ENCODE peak calls at places on chromosome 22, in seven cellular contexts. One of them, this sample, is unnamed.

GRCh38 chr22:34427841-34428240 is 507.6 kb upstream of the LARGE1 start:
- DNase-seq in H1: no peak
- DNase-seq in HepG2: no peak
- DNase-seq in GM12878: no peak
- DNase-seq in K562: no peak
- DNase-seq in HCT116: no peak
- DNase-seq in SK-N-SH: no peak
- DNase-seq in this sample: no peak

GRCh38 chr22:37496651-37497599 is 10.7 kb upstream of the MFNG start:
- DNase-seq in K562: no peak
- DNase-seq in HCT116: no peak
- DNase-seq in SK-N-SH: peak
- DNase-seq in HepG2: no peak
- DNase-seq in GM12878: no peak
- DNase-seq in H1: no peak
- DNase-seq in this sample: peak

GRCh38 chr22:37370306-37370979 is 56.8 kb downstream of the ELFN2 start:
- DNase-seq in SK-N-SH: no peak
- DNase-seq in HCT116: no peak
- DNase-seq in GM12878: no peak
- DNase-seq in K562: no peak
- DNase-seq in H1: no peak
- DNase-seq in HepG2: no peak
- DNase-seq in this sample: no peak

GRCh38 chr22:24585461-24585860 is 7.4 kb downstream of the LRRC75B start:
- DNase-seq in HepG2: no peak
- DNase-seq in H1: no peak
- DNase-seq in K562: no peak
- DNase-seq in SK-N-SH: no peak
- DNase-seq in HCT116: no peak
- DNase-seq in GM12878: no peak
- DNase-seq in this sample: no peak

GRCh38 chr22:30250713-30251267 is 4.2 kb upstream of the LIF start:
- DNase-seq in K562: no peak
- DNase-seq in GM12878: no peak
- DNase-seq in SK-N-SH: peak
- DNase-seq in HCT116: no peak
- DNase-seq in HepG2: no peak
- DNase-seq in H1: no peak
- DNase-seq in this sample: no peak

GRCh38 chr22:30423296-30423958 is 2.1 kb upstream of the MTFP1 start:
- DNase-seq in SK-N-SH: no peak
- DNase-seq in HepG2: no peak
- DNase-seq in H1: no peak
- DNase-seq in GM12878: no peak
- DNase-seq in HCT116: no peak
- DNase-seq in K562: peak
- DNase-seq in this sample: no peak

GRCh38 chr22:18947905-18948304 is 11.8 kb upstream of the PRODH start:
- DNase-seq in SK-N-SH: no peak
- DNase-seq in K562: no peak
- DNase-seq in HepG2: no peak
- DNase-seq in HCT116: no peak
- DNase-seq in GM12878: no peak
- DNase-seq in H1: no peak
- DNase-seq in this sample: no peak

GRCh38 chr22:46057206-46057605 is 80.2 kb upstream of the WNT7B start:
- DNase-seq in K562: no peak
- DNase-seq in HCT116: no peak
- DNase-seq in H1: no peak
- DNase-seq in GM12878: no peak
- DNase-seq in HepG2: no peak
- DNase-seq in SK-N-SH: no peak
- DNase-seq in this sample: no peak

GRCh38 chr22:45316796-45317526 is 7.2 kb downstream of the FAM118A start:
- DNase-seq in H1: no peak
- DNase-seq in SK-N-SH: no peak
- DNase-seq in GM12878: no peak
- DNase-seq in K562: no peak
- DNase-seq in HCT116: no peak
- DNase-seq in HepG2: peak
- DNase-seq in this sample: no peak

GRCh38 chr22:35467788-35468187 is 67.8 kb downstream of the MCM5 start:
- DNase-seq in GM12878: no peak
- DNase-seq in SK-N-SH: peak
- DNase-seq in H1: no peak
- DNase-seq in HepG2: no peak
- DNase-seq in HCT116: no peak
- DNase-seq in K562: no peak
- DNase-seq in this sample: no peak

GRCh38 chr22:25843660-25844275 is 101.8 kb downstream of the MYO18B start:
- DNase-seq in H1: no peak
- DNase-seq in K562: no peak
- DNase-seq in GM12878: no peak
- DNase-seq in SK-N-SH: no peak
- DNase-seq in HCT116: no peak
- DNase-seq in HepG2: no peak
- DNase-seq in this sample: no peak

GRCh38 chr22:27197071-27197470 is 539.7 kb downstream of the MIAT start:
- DNase-seq in HepG2: no peak
- DNase-seq in SK-N-SH: no peak
- DNase-seq in K562: no peak
- DNase-seq in H1: no peak
- DNase-seq in GM12878: no peak
- DNase-seq in HCT116: no peak
- DNase-seq in this sample: no peak
- TF ChIP-seq SIN3A in HepG2: no peak
- TF ChIP-seq SIN3A in SK-N-SH: no peak
- TF ChIP-seq SIN3A in K562: no peak
- TF ChIP-seq SIN3A in H1: no peak
- TF ChIP-seq SIN3A in GM12878: no peak
- TF ChIP-seq SIN3A in HCT116: no peak
- TF ChIP-seq SIN3A in this sample: no peak

DNA sequence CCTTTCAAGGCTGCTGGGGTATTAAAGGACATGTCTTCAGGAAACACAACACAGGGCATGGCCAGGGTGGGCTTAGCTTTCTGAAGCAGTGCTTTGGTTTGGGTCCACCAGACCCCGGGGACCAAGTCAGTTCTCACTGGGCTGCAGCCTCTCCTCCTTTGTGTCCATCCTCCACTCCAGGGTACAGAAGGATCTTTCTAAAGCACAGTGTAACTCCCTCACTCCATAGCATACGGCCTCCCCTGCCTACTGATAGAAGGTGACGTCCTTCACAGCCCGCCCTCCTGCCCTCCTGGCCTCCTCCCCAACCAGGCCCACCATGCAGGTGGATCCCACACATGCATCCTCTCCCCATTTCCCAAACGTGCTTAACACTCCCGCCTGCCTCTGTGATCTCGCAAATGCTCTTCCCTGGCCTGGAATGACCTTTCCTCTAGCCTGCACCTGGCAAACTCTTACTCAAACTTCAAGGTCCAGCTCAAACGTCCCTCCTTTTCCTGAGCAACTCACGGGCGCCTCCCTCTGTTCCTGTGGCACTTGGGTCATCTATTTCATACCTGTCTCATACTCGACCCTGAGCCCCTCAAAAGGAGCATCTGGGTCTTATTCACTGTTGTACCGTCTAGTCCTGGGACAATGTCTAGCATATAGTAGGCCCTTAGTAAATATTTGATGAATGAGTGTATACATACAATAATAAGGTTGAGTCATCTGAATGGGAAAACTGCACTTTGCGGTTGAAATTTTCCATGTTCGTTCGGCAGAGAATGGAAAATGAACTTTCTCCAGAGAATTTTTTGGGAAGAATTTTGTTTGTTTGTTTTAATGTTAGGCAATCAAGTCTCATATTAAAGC is 187.7 kb downstream of the EFCAB6 start:
- DNase-seq in HepG2: peak
- DNase-seq in H1: no peak
- DNase-seq in GM12878: no peak
- DNase-seq in HCT116: no peak
- DNase-seq in K562: no peak
- DNase-seq in SK-N-SH: no peak
- DNase-seq in this sample: peak
- TF ChIP-seq SIN3A in HepG2: no peak
- TF ChIP-seq SIN3A in H1: no peak
- TF ChIP-seq SIN3A in GM12878: no peak
- TF ChIP-seq SIN3A in HCT116: no peak
- TF ChIP-seq SIN3A in K562: no peak
- TF ChIP-seq SIN3A in SK-N-SH: no peak
- TF ChIP-seq SIN3A in this sample: no peak

GRCh38 chr22:29214232-29214631 is 8.5 kb downstream of the EMID1 start:
- DNase-seq in SK-N-SH: peak
- DNase-seq in K562: no peak
- DNase-seq in GM12878: no peak
- DNase-seq in HepG2: no peak
- DNase-seq in HCT116: no peak
- DNase-seq in H1: no peak
- DNase-seq in this sample: no peak
- TF ChIP-seq SIN3A in SK-N-SH: no peak
- TF ChIP-seq SIN3A in K562: no peak
- TF ChIP-seq SIN3A in GM12878: no peak
- TF ChIP-seq SIN3A in HepG2: no peak
- TF ChIP-seq SIN3A in HCT116: no peak
- TF ChIP-seq SIN3A in H1: no peak
- TF ChIP-seq SIN3A in this sample: no peak

GRCh38 chr22:47195156-47195675 is 432.8 kb downstream of the TBC1D22A start:
- DNase-seq in K562: no peak
- DNase-seq in HepG2: no peak
- DNase-seq in HCT116: no peak
- DNase-seq in H1: no peak
- DNase-seq in SK-N-SH: peak
- DNase-seq in GM12878: no peak
- DNase-seq in this sample: no peak
- TF ChIP-seq SIN3A in K562: no peak
- TF ChIP-seq SIN3A in HepG2: no peak
- TF ChIP-seq SIN3A in HCT116: no peak
- TF ChIP-seq SIN3A in H1: no peak
- TF ChIP-seq SIN3A in SK-N-SH: no peak
- TF ChIP-seq SIN3A in GM12878: no peak
- TF ChIP-seq SIN3A in this sample: no peak